ENCODE peak calls at places on chromosome X, in four cellular contexts. I is HL-60, R is K562, U is GM12891. M is an unnamed sample.

GRCh38 chrX:110212299-110212698 is 105.6 kb downstream of the AMMECR1 start:
- DNase-seq in I (no peak), R (no peak), U (no peak), M (no peak)

GRCh38 chrX:46628406-46629371 is 55.1 kb downstream of the CHST7 start:
- DNase-seq in I (peak; percentile 65), R (no peak), U (no peak), M (peak; percentile 91)

GRCh38 chrX:152079768-152080167 is 58.6 kb downstream of the MAGEA10 start:
- DNase-seq in I (no peak), R (no peak), U (no peak), M (no peak)

GRCh38 chrX:149910178-149910695 is 19.1 kb upstream of the HSFX4 start:
- DNase-seq in I (no peak), R (no peak), U (no peak), M (no peak)

GRCh38 chrX:109856974-109857373 is 123.9 kb upstream of the ACSL4 start:
- DNase-seq in I (no peak), R (peak; percentile 57), U (no peak), M (no peak)

GRCh38 chrX:70042399-70043371 is 7.1 kb downstream of the AWAT2 start:
- DNase-seq in I (no peak), R (peak; percentile 24), U (no peak), M (no peak)

GRCh38 chrX:149571770-149572169 is 15.5 kb downstream of the MAGEA9B start:
- DNase-seq in I (no peak), R (no peak), U (no peak), M (no peak)

GRCh38 chrX:56729152-56729557 is at the start of gene NBDY:
- DNase-seq in I (no peak), R (peak; percentile 32), U (no peak), M (no peak)

GRCh38 chrX:40360557-40360956 is 220.2 kb upstream of the ATP6AP2 start:
- DNase-seq in I (no peak), R (no peak), U (no peak), M (no peak)

GRCh38 chrX:103666202-103667107 is 20.0 kb downstream of the MORF4L2 start:
- DNase-seq in I (no peak), R (no peak), U (no peak), M (no peak)

GRCh38 chrX:145405012-145405411 is 157.7 kb downstream of the SPANXN1 start:
- DNase-seq in I (no peak), R (peak; percentile 26), U (no peak), M (no peak)

GRCh38 chrX:24647257-24648058 is at the start of gene PCYT1B:
- DNase-seq in I (no peak), R (peak; percentile 63), U (peak; percentile 9), M (no peak)

GRCh38 chrX:68895339-68896250 is 66.8 kb downstream of the EFNB1 start:
- DNase-seq in I (no peak), R (peak; percentile 5), U (no peak), M (no peak)

GRCh38 chrX:118603981-118604380 is 108.4 kb downstream of the DOCK11 start:
- DNase-seq in I (no peak), R (peak; percentile 70), U (no peak), M (peak; percentile 11)

GRCh38 chrX:22360129-22360528 is 87.4 kb downstream of the CBLL2 start:
- DNase-seq in I (no peak), R (no peak), U (no peak), M (no peak)

GRCh38 chrX:7278356-7278755 is 130.4 kb upstream of the PUDP start:
- DNase-seq in I (no peak), R (no peak), U (no peak), M (no peak)

GRCh38 chrX:110965409-110965808 is 130.6 kb upstream of the PAK3 start:
- DNase-seq in I (no peak), R (no peak), U (no peak), M (no peak)

GRCh38 chrX:47177079-47177478 is 16.6 kb upstream of the UBA1 start:
- DNase-seq in I (no peak), R (no peak), U (no peak), M (no peak)

GRCh38 chrX:65493431-65493830 is 41.2 kb downstream of the LAS1L start:
- DNase-seq in I (no peak), R (no peak), U (no peak), M (no peak)

GRCh38 chrX:11531226-11531625 is 134.5 kb downstream of the ARHGAP6 start:
- DNase-seq in I (no peak), R (peak; percentile 44), U (no peak), M (no peak)

GRCh38 chrX:9458516-9459078 is 6.3 kb upstream of the TBL1X start:
- DNase-seq in I (no peak), R (no peak), U (no peak), M (no peak)

GRCh38 chrX:51144828-51145442 is 187.7 kb upstream of the NUDT10 start:
- DNase-seq in I (no peak), R (peak; percentile 48), U (no peak), M (peak; percentile 1)

GRCh38 chrX:350148-350533 is 31.5 kb upstream of the GTPBP6 start:
- DNase-seq in I (no peak), R (no peak), U (no peak), M (no peak)
- TF ChIP-seq SPI1 in I (no peak), R (no peak), U (no peak), M (no peak)

GRCh38 chrX:38285649-38286048 is 41.7 kb downstream of the RPGR start:
- DNase-seq in I (no peak), R (no peak), U (no peak), M (no peak)

GRCh38 chrX:38277802-38278201 is 49.5 kb downstream of the RPGR start:
- DNase-seq in I (no peak), R (no peak), U (no peak), M (no peak)

GRCh38 chrX:38279188-38279587 is 48.1 kb downstream of the RPGR start:
- DNase-seq in I (no peak), R (no peak), U (no peak), M (no peak)

GRCh38 chrX:38278682-38279081 is 48.6 kb downstream of the RPGR start:
- DNase-seq in I (no peak), R (no peak), U (no peak), M (no peak)

DNA sequence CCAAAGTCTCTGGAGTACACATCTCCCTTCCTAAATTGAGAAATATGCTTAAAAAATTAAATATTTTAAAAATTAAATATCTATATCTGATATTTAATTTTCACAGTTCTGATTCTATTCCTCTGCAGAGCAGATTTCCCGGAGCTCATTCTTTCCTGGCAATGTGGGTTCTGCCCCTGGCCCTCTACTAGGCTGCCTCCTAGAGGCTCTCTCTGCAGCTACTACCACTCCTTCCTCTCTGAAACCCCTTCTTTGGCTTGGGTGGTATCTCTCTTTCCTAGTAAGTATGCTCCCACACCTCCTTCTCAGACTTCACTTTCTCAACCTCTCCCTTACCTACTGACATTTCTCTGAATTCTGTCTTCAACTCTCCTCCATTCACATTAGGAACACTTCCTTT is 45.3 kb downstream of the RPGR start:
- DNase-seq in I (no peak), R (no peak), U (no peak), M (no peak)
- TF ChIP-seq SPI1 in I (no peak), R (no peak), U (no peak), M (no peak)

DNA sequence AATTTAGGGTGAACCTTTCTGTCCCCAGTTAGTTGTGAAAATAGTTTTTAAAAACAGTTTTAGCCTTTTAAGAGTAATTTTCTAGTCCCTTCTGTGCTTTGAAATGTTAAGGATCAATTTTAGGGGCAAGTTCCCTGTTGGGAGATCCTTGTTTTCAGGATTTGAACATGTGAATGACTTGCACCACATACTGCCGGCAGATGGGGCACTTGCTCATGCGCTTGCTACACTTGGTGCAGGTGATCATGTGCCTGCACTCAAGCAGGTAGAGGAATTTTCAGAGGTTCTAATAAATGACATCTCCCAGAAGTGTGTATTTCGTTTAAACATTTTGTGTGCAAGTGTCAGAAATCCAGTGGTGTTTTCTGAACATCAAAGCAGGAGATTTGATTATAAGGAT is 195.9 kb downstream of the CHM start:
- DNase-seq in I (no peak), R (peak; percentile 39), U (no peak), M (no peak)
- TF ChIP-seq SPI1 in I (no peak), R (no peak), U (no peak), M (no peak)

GRCh38 chrX:153775631-153776595 is 4.9 kb upstream of the SRPK3 start:
- DNase-seq in I (no peak), R (peak; percentile 76), U (no peak), M (no peak)
- TF ChIP-seq SPI1 in I (no peak), R (no peak), U (no peak), M (no peak)